ENCODE peak calls at places on chromosomes 5 and 9, in five cellular contexts. One of them, this sample, is unnamed. For H3K27me3, the result is how much of the 10 kb centered on the place peaks cover.

GRCh38 chr9:13816837-13817236 is 497.1 kb downstream of the NFIB start:
- DNase-seq in tibial artery: no peak
- DNase-seq in heart left ventricle: no peak
- DNase-seq in NT2/D1: no peak
- DNase-seq in SJSA1: no peak
- DNase-seq in this sample: no peak

GRCh38 chr5:168947212-168947868 is 353.6 kb downstream of the SLIT3 start:
- DNase-seq in NT2/D1: peak
- DNase-seq in tibial artery: peak
- DNase-seq in SJSA1: peak
- DNase-seq in heart left ventricle: peak
- DNase-seq in this sample: peak

GRCh38 chr5:103425686-103426454 is 136.7 kb downstream of the NUDT12 start:
- DNase-seq in heart left ventricle: no peak
- DNase-seq in SJSA1: no peak
- DNase-seq in tibial artery: no peak
- DNase-seq in NT2/D1: no peak
- DNase-seq in this sample: no peak

GRCh38 chr5:154320690-154321089 is 125.1 kb upstream of the SAP30L start:
- DNase-seq in SJSA1: no peak
- DNase-seq in NT2/D1: no peak
- DNase-seq in heart left ventricle: peak
- DNase-seq in tibial artery: no peak
- DNase-seq in this sample: no peak

GRCh38 chr5:143153332-143154119 is 250.0 kb downstream of the NR3C1 start:
- DNase-seq in SJSA1: peak
- DNase-seq in NT2/D1: no peak
- DNase-seq in tibial artery: peak
- DNase-seq in heart left ventricle: peak
- DNase-seq in this sample: no peak

GRCh38 chr5:178982941-178983340 is 12.2 kb downstream of the GRM6 start:
- DNase-seq in tibial artery: no peak
- DNase-seq in SJSA1: no peak
- DNase-seq in heart left ventricle: no peak
- DNase-seq in NT2/D1: no peak
- DNase-seq in this sample: no peak

GRCh38 chr5:19125956-19126713 is 861.9 kb downstream of the CDH18 start:
- DNase-seq in NT2/D1: no peak
- DNase-seq in SJSA1: no peak
- DNase-seq in heart left ventricle: no peak
- DNase-seq in tibial artery: no peak
- DNase-seq in this sample: peak

GRCh38 chr5:11422342-11422741 is 481.9 kb downstream of the CTNND2 start:
- DNase-seq in heart left ventricle: no peak
- DNase-seq in NT2/D1: no peak
- DNase-seq in SJSA1: no peak
- DNase-seq in tibial artery: no peak
- DNase-seq in this sample: no peak

GRCh38 chr5:149646564-149646963 is 65.3 kb downstream of the ARHGEF37 start:
- DNase-seq in NT2/D1: no peak
- DNase-seq in tibial artery: no peak
- DNase-seq in SJSA1: no peak
- DNase-seq in heart left ventricle: peak
- DNase-seq in this sample: peak

GRCh38 chr5:53170748-53171349 is 61.3 kb upstream of the MOCS2 start:
- DNase-seq in tibial artery: no peak
- DNase-seq in SJSA1: no peak
- DNase-seq in heart left ventricle: no peak
- DNase-seq in NT2/D1: peak
- DNase-seq in this sample: peak

GRCh38 chr5:125198270-125198974 is 452.0 kb upstream of the ZNF608 start:
- DNase-seq in SJSA1: peak
- DNase-seq in heart left ventricle: peak
- DNase-seq in NT2/D1: no peak
- DNase-seq in tibial artery: peak
- DNase-seq in this sample: peak

GRCh38 chr5:134084570-134084969 is 29.9 kb upstream of the TCF7 start:
- DNase-seq in NT2/D1: no peak
- DNase-seq in SJSA1: no peak
- DNase-seq in heart left ventricle: no peak
- DNase-seq in tibial artery: no peak
- DNase-seq in this sample: no peak

GRCh38 chr5:37792976-37793328 is 46.9 kb downstream of the GDNF start:
- DNase-seq in SJSA1: no peak
- DNase-seq in heart left ventricle: no peak
- DNase-seq in tibial artery: no peak
- DNase-seq in NT2/D1: no peak
- DNase-seq in this sample: peak

GRCh38 chr9:72401396-72401795 is 36.4 kb upstream of the ZFAND5 start:
- DNase-seq in tibial artery: no peak
- DNase-seq in NT2/D1: no peak
- DNase-seq in SJSA1: no peak
- DNase-seq in heart left ventricle: no peak
- DNase-seq in this sample: no peak

GRCh38 chr9:99931155-99931840 is 24.8 kb downstream of the STX17 start:
- DNase-seq in SJSA1: no peak
- DNase-seq in heart left ventricle: no peak
- DNase-seq in NT2/D1: no peak
- DNase-seq in tibial artery: no peak
- DNase-seq in this sample: no peak

GRCh38 chr9:38277601-38278200 is 114.8 kb upstream of the ALDH1B1 start:
- DNase-seq in SJSA1: no peak
- DNase-seq in tibial artery: no peak
- DNase-seq in heart left ventricle: no peak
- DNase-seq in NT2/D1: peak
- DNase-seq in this sample: no peak

GRCh38 chr5:32651638-32652037 is 59.5 kb upstream of the NPR3 start:
- DNase-seq in NT2/D1: no peak
- DNase-seq in tibial artery: no peak
- DNase-seq in heart left ventricle: no peak
- DNase-seq in SJSA1: no peak
- DNase-seq in this sample: no peak

GRCh38 chr9:14180077-14180941 is 133.6 kb downstream of the NFIB start:
- DNase-seq in SJSA1: no peak
- DNase-seq in heart left ventricle: peak
- DNase-seq in tibial artery: no peak
- DNase-seq in NT2/D1: no peak
- DNase-seq in this sample: no peak

GRCh38 chr5:114184006-114184405 is 177.9 kb upstream of the KCNN2 start:
- DNase-seq in NT2/D1: no peak
- DNase-seq in heart left ventricle: no peak
- DNase-seq in SJSA1: no peak
- DNase-seq in tibial artery: no peak
- DNase-seq in this sample: no peak

GRCh38 chr9:73116030-73116429 is 35.6 kb upstream of the ANXA1 start:
- DNase-seq in SJSA1: no peak
- DNase-seq in heart left ventricle: no peak
- DNase-seq in NT2/D1: no peak
- DNase-seq in tibial artery: no peak
- DNase-seq in this sample: no peak

GRCh38 chr5:135553688-135554462 is 18.1 kb upstream of the NEUROG1 start:
- DNase-seq in SJSA1: no peak
- DNase-seq in NT2/D1: no peak
- DNase-seq in tibial artery: no peak
- DNase-seq in heart left ventricle: no peak
- DNase-seq in this sample: peak

GRCh38 chr9:119179701-119180100 is 189.5 kb downstream of the BRINP1 start:
- DNase-seq in heart left ventricle: no peak
- DNase-seq in SJSA1: no peak
- DNase-seq in tibial artery: no peak
- DNase-seq in NT2/D1: no peak
- DNase-seq in this sample: no peak

GRCh38 chr5:148163345-148163744 is 5.0 kb upstream of the SPINK14 start:
- DNase-seq in SJSA1: no peak
- DNase-seq in heart left ventricle: no peak
- DNase-seq in NT2/D1: no peak
- DNase-seq in tibial artery: no peak
- DNase-seq in this sample: no peak

GRCh38 chr5:38576442-38576841 is 20.0 kb upstream of the LIFR start:
- DNase-seq in SJSA1: no peak
- DNase-seq in heart left ventricle: peak
- DNase-seq in NT2/D1: no peak
- DNase-seq in tibial artery: peak
- DNase-seq in this sample: peak

GRCh38 chr5:175591293-175591692 is 66.6 kb upstream of the HRH2 start:
- DNase-seq in heart left ventricle: no peak
- DNase-seq in NT2/D1: no peak
- DNase-seq in tibial artery: no peak
- DNase-seq in SJSA1: no peak
- DNase-seq in this sample: no peak

GRCh38 chr5:140131967-140132409 is 6.3 kb downstream of the IGIP start:
- DNase-seq in tibial artery: no peak
- DNase-seq in SJSA1: peak
- DNase-seq in NT2/D1: no peak
- DNase-seq in heart left ventricle: no peak
- DNase-seq in this sample: peak

GRCh38 chr5:77630246-77631165 is 8.0 kb downstream of the OTP start:
- DNase-seq in tibial artery: no peak
- DNase-seq in NT2/D1: no peak
- DNase-seq in SJSA1: peak
- DNase-seq in heart left ventricle: no peak
- DNase-seq in this sample: no peak

GRCh38 chr5:98109561-98110006 is 663.9 kb upstream of the RGMB start:
- DNase-seq in SJSA1: peak
- DNase-seq in NT2/D1: no peak
- DNase-seq in tibial artery: no peak
- DNase-seq in heart left ventricle: no peak
- DNase-seq in this sample: no peak

GRCh38 chr9:92911496-92912475 is 33.9 kb upstream of the ZNF484 start:
- DNase-seq in tibial artery: peak
- DNase-seq in heart left ventricle: no peak
- DNase-seq in NT2/D1: no peak
- DNase-seq in SJSA1: no peak
- DNase-seq in this sample: peak

GRCh38 chr5:139273572-139274264 is 19.8 kb upstream of the MATR3 start:
- DNase-seq in NT2/D1: peak
- DNase-seq in SJSA1: peak
- DNase-seq in heart left ventricle: peak
- DNase-seq in tibial artery: peak
- DNase-seq in this sample: peak

GRCh38 chr5:157167219-157167621 is 1.2 kb upstream of the GARIN3 start:
- DNase-seq in NT2/D1: no peak
- DNase-seq in tibial artery: no peak
- DNase-seq in SJSA1: no peak
- DNase-seq in heart left ventricle: no peak
- DNase-seq in this sample: peak

GRCh38 chr5:3197699-3198098 is 397.9 kb upstream of the IRX1 start:
- DNase-seq in heart left ventricle: no peak
- DNase-seq in NT2/D1: peak
- DNase-seq in SJSA1: no peak
- DNase-seq in tibial artery: no peak
- DNase-seq in this sample: peak

GRCh38 chr9:20692554-20692953 is 8.5 kb downstream of the FOCAD start:
- DNase-seq in heart left ventricle: no peak
- DNase-seq in tibial artery: no peak
- DNase-seq in NT2/D1: no peak
- DNase-seq in SJSA1: no peak
- DNase-seq in this sample: no peak

GRCh38 chr5:150577378-150577777 is 63.1 kb upstream of the SYNPO start:
- DNase-seq in tibial artery: no peak
- DNase-seq in SJSA1: no peak
- DNase-seq in heart left ventricle: no peak
- DNase-seq in NT2/D1: no peak
- DNase-seq in this sample: no peak

GRCh38 chr9:77807295-77807694 is 159.2 kb upstream of the GNA14 start:
- DNase-seq in SJSA1: no peak
- DNase-seq in tibial artery: no peak
- DNase-seq in NT2/D1: no peak
- DNase-seq in heart left ventricle: no peak
- DNase-seq in this sample: peak

GRCh38 chr5:134273642-134274361 is 47.9 kb upstream of the PPP2CA start:
- DNase-seq in SJSA1: peak
- DNase-seq in NT2/D1: no peak
- DNase-seq in heart left ventricle: no peak
- DNase-seq in tibial artery: no peak
- DNase-seq in this sample: no peak

GRCh38 chr5:6315580-6315979 is 62.8 kb downstream of the MED10 start:
- DNase-seq in NT2/D1: no peak
- DNase-seq in heart left ventricle: no peak
- DNase-seq in tibial artery: no peak
- DNase-seq in SJSA1: peak
- DNase-seq in this sample: no peak

DNA sequence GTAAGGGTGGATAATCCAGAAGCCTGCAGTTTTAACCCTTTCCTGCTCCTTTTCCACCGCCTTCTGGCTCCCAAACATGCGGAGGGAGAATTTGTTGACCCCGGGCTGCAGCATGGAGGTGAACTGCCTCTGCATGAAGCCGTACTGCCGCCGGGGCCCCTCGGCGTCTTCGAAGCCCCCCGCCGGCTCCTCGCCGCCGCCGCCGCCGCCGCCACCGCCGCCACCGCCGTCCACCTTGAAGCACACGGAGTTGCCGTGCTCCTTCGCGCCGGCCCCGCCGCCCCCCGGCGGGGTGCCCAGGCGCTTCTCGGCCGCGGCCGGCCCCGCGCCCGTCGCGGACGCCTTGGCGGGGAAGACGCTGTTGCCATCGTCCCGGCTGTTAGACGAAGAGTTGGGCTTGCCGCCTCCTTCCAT is 493 bp downstream of the HCN1 start:
- DNase-seq in heart left ventricle: no peak
- DNase-seq in tibial artery: no peak
- DNase-seq in SJSA1: no peak
- DNase-seq in NT2/D1: no peak
- DNase-seq in this sample: no peak
- H3K27me3 ChIP-seq in heart left ventricle: half or more
- H3K27me3 ChIP-seq in tibial artery: under half
- H3K27me3 ChIP-seq in SJSA1: under half
- H3K27me3 ChIP-seq in NT2/D1: under half
- H3K27me3 ChIP-seq in this sample: under half

GRCh38 chr9:8719833-8720486 is 920.4 kb upstream of the DMAC1 start:
- DNase-seq in SJSA1: no peak
- DNase-seq in heart left ventricle: no peak
- DNase-seq in tibial artery: no peak
- DNase-seq in NT2/D1: no peak
- DNase-seq in this sample: peak
- H3K27me3 ChIP-seq in SJSA1: under half
- H3K27me3 ChIP-seq in heart left ventricle: under half
- H3K27me3 ChIP-seq in tibial artery: under half
- H3K27me3 ChIP-seq in NT2/D1: under half
- H3K27me3 ChIP-seq in this sample: under half

GRCh38 chr5:61331407-61332368 is at the start of gene ZSWIM6:
- DNase-seq in SJSA1: peak
- DNase-seq in tibial artery: peak
- DNase-seq in NT2/D1: peak
- DNase-seq in heart left ventricle: peak
- DNase-seq in this sample: peak
- H3K27me3 ChIP-seq in SJSA1: under half
- H3K27me3 ChIP-seq in tibial artery: under half
- H3K27me3 ChIP-seq in NT2/D1: under half
- H3K27me3 ChIP-seq in heart left ventricle: under half
- H3K27me3 ChIP-seq in this sample: under half

DNA sequence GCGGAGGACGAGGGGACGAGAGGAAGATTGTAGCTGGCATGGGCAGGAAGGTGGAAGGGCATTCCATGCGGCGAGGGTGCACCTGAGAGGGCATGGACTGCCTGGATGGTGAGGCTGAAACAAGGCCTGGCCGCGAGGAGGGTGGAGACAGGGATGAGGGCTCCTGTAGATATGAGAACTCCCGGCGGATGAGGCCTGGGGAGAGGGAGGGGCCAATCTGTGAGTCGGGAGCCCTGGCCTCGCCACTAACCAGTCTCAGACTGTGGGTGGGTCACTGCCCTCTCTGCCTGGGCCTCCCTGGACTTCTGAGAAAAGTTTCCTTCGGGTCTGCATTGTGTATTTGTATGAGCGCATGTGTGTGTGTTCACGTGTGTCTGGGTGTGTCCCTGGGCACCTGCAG is 55.4 kb downstream of the LMX1B start:
- DNase-seq in SJSA1: no peak
- DNase-seq in NT2/D1: no peak
- DNase-seq in heart left ventricle: no peak
- DNase-seq in tibial artery: no peak
- DNase-seq in this sample: peak
- H3K27me3 ChIP-seq in SJSA1: under half
- H3K27me3 ChIP-seq in NT2/D1: half or more
- H3K27me3 ChIP-seq in heart left ventricle: under half
- H3K27me3 ChIP-seq in tibial artery: half or more
- H3K27me3 ChIP-seq in this sample: under half

This sample was measured in SJCRH30.